ENCODE peak calls at places on chromosomes 2 and 18, in ten cellular contexts. Z, Y, D, I, C, W, F, E, N and T are unnamed samples.

GRCh38 chr2:9110893-9111569 is 95.6 kb upstream of the ASAP2 start:
- DNase-seq in Z (no peak), Y (peak), D (no peak), I (no peak), C (peak), W (no peak), F (no peak), E (peak), N (no peak), T (no peak)

GRCh38 chr2:15744820-15745219 is 153.2 kb downstream of the DDX1 start:
- DNase-seq in Z (no peak), Y (no peak), D (no peak), I (no peak), C (no peak), W (no peak), F (peak), E (no peak), N (no peak), T (no peak)

GRCh38 chr2:137508739-137509384 is 455.4 kb upstream of the HNMT start:
- DNase-seq in Z (no peak), Y (no peak), D (no peak), I (no peak), C (peak), W (no peak), F (no peak), E (no peak), N (peak), T (no peak)

GRCh38 chr2:71646028-71646427 is 192.7 kb downstream of the DYSF start:
- DNase-seq in Z (peak), Y (peak), D (no peak), I (no peak), C (no peak), W (no peak), F (no peak), E (no peak), N (no peak), T (peak)

GRCh38 chr2:147487286-147487979 is 357.4 kb upstream of the ACVR2A start:
- DNase-seq in Z (no peak), Y (no peak), D (no peak), I (no peak), C (no peak), W (no peak), F (no peak), E (no peak), N (no peak), T (no peak)

GRCh38 chr18:10017048-10017447 is 103.2 kb downstream of the VAPA start:
- DNase-seq in Z (no peak), Y (no peak), D (no peak), I (no peak), C (no peak), W (no peak), F (no peak), E (no peak), N (no peak), T (no peak)

GRCh38 chr2:236631361-236632291 is 62.0 kb downstream of the ACKR3 start:
- DNase-seq in Z (no peak), Y (no peak), D (no peak), I (no peak), C (no peak), W (no peak), F (peak), E (no peak), N (no peak), T (no peak)

GRCh38 chr2:134075204-134075603 is 178.7 kb upstream of the MGAT5 start:
- DNase-seq in Z (no peak), Y (no peak), D (no peak), I (no peak), C (no peak), W (no peak), F (no peak), E (no peak), N (no peak), T (no peak)

GRCh38 chr18:34976084-34976483 is 65.1 kb upstream of the MAPRE2 start:
- DNase-seq in Z (no peak), Y (no peak), D (no peak), I (no peak), C (no peak), W (no peak), F (no peak), E (no peak), N (no peak), T (no peak)

GRCh38 chr2:150020937-150021673 is 433.5 kb upstream of the MMADHC start:
- DNase-seq in Z (no peak), Y (no peak), D (no peak), I (no peak), C (no peak), W (no peak), F (no peak), E (no peak), N (no peak), T (no peak)

GRCh38 chr2:144377929-144378328 is 142.0 kb downstream of the ZEB2 start:
- DNase-seq in Z (no peak), Y (no peak), D (no peak), I (no peak), C (no peak), W (no peak), F (no peak), E (no peak), N (no peak), T (no peak)

GRCh38 chr2:10930731-10931516 is 19.2 kb downstream of the KCNF1 start:
- DNase-seq in Z (no peak), Y (no peak), D (no peak), I (no peak), C (no peak), W (no peak), F (no peak), E (no peak), N (no peak), T (no peak)

GRCh38 chr2:162177301-162177700 is 25.3 kb upstream of the GCG start:
- DNase-seq in Z (no peak), Y (no peak), D (no peak), I (no peak), C (no peak), W (no peak), F (no peak), E (no peak), N (no peak), T (no peak)

GRCh38 chr18:35526476-35527120 is 28.8 kb upstream of the INO80C start:
- DNase-seq in Z (no peak), Y (peak), D (no peak), I (peak), C (peak), W (no peak), F (no peak), E (no peak), N (no peak), T (no peak)

GRCh38 chr18:31684279-31685096 is at the start of gene B4GALT6:
- DNase-seq in Z (no peak), Y (no peak), D (peak), I (no peak), C (peak), W (peak), F (no peak), E (peak), N (peak), T (peak)

GRCh38 chr2:191233533-191233932 is 11.7 kb upstream of the MYO1B start:
- DNase-seq in Z (no peak), Y (no peak), D (no peak), I (no peak), C (no peak), W (no peak), F (no peak), E (no peak), N (no peak), T (no peak)

GRCh38 chr2:145715601-145716000 is 1195.7 kb upstream of the ZEB2 start:
- DNase-seq in Z (no peak), Y (no peak), D (no peak), I (no peak), C (no peak), W (no peak), F (no peak), E (no peak), N (no peak), T (no peak)

GRCh38 chr18:35089918-35090550 is 48.8 kb downstream of the MAPRE2 start:
- DNase-seq in Z (no peak), Y (no peak), D (no peak), I (no peak), C (no peak), W (no peak), F (no peak), E (no peak), N (no peak), T (no peak)

GRCh38 chr2:53182609-53183008 is 585.0 kb upstream of the CHAC2 start:
- DNase-seq in Z (no peak), Y (no peak), D (no peak), I (no peak), C (no peak), W (no peak), F (no peak), E (no peak), N (no peak), T (no peak)

GRCh38 chr18:43970656-43971055 is 693.4 kb upstream of the SYT4 start:
- DNase-seq in Z (no peak), Y (no peak), D (no peak), I (no peak), C (peak), W (no peak), F (no peak), E (no peak), N (no peak), T (no peak)

GRCh38 chr18:28178720-28179119 is 1.8 kb upstream of the CDH2 start:
- DNase-seq in Z (no peak), Y (no peak), D (no peak), I (no peak), C (peak), W (no peak), F (no peak), E (no peak), N (no peak), T (no peak)

GRCh38 chr2:96767135-96767871 is 6.6 kb downstream of the CNNM4 start:
- DNase-seq in Z (no peak), Y (no peak), D (no peak), I (no peak), C (no peak), W (no peak), F (no peak), E (no peak), N (no peak), T (no peak)

GRCh38 chr2:71796174-71796592 is 342.8 kb downstream of the DYSF start:
- DNase-seq in Z (peak), Y (peak), D (no peak), I (no peak), C (no peak), W (no peak), F (peak), E (peak), N (no peak), T (no peak)

GRCh38 chr2:200376422-200377142 is 70.1 kb downstream of the SPATS2L start:
- DNase-seq in Z (no peak), Y (peak), D (no peak), I (no peak), C (no peak), W (no peak), F (no peak), E (no peak), N (peak), T (peak)

GRCh38 chr2:203462308-203462707 is 72.8 kb downstream of the RAPH1 start:
- DNase-seq in Z (no peak), Y (no peak), D (no peak), I (no peak), C (no peak), W (no peak), F (no peak), E (no peak), N (no peak), T (no peak)

GRCh38 chr18:26488417-26489009 is 59.8 kb downstream of the KCTD1 start:
- DNase-seq in Z (no peak), Y (peak), D (no peak), I (no peak), C (no peak), W (no peak), F (no peak), E (no peak), N (no peak), T (peak)

GRCh38 chr18:57543560-57543959 is 42.9 kb downstream of the FECH start:
- DNase-seq in Z (no peak), Y (no peak), D (no peak), I (no peak), C (no peak), W (no peak), F (no peak), E (peak), N (no peak), T (no peak)

GRCh38 chr2:20697322-20697934 is 30.5 kb downstream of the GDF7 start:
- DNase-seq in Z (no peak), Y (no peak), D (no peak), I (no peak), C (no peak), W (no peak), F (no peak), E (no peak), N (no peak), T (no peak)

GRCh38 chr18:61893971-61894750 is 1.4 kb upstream of the RNF152 start:
- DNase-seq in Z (no peak), Y (no peak), D (peak), I (peak), C (peak), W (peak), F (peak), E (peak), N (peak), T (peak)

GRCh38 chr2:175872716-175873115 is 129.4 kb downstream of the LNPK start:
- DNase-seq in Z (no peak), Y (no peak), D (no peak), I (no peak), C (no peak), W (no peak), F (no peak), E (no peak), N (no peak), T (no peak)

GRCh38 chr2:218392459-218392858 is 7.2 kb upstream of the CTDSP1 start:
- DNase-seq in Z (no peak), Y (no peak), D (no peak), I (no peak), C (no peak), W (no peak), F (no peak), E (no peak), N (no peak), T (no peak)

GRCh38 chr2:218386505-218387368 is 4.7 kb downstream of the SLC11A1 start:
- DNase-seq in Z (no peak), Y (no peak), D (no peak), I (no peak), C (peak), W (no peak), F (no peak), E (no peak), N (no peak), T (no peak)

GRCh38 chr2:218387369-218388194 is 5.5 kb downstream of the SLC11A1 start:
- DNase-seq in Z (no peak), Y (peak), D (no peak), I (no peak), C (peak), W (peak), F (no peak), E (no peak), N (peak), T (no peak)

GRCh38 chr2:218391202-218391601 is 8.5 kb upstream of the CTDSP1 start:
- DNase-seq in Z (no peak), Y (no peak), D (no peak), I (no peak), C (no peak), W (no peak), F (no peak), E (no peak), N (no peak), T (no peak)

DNA sequence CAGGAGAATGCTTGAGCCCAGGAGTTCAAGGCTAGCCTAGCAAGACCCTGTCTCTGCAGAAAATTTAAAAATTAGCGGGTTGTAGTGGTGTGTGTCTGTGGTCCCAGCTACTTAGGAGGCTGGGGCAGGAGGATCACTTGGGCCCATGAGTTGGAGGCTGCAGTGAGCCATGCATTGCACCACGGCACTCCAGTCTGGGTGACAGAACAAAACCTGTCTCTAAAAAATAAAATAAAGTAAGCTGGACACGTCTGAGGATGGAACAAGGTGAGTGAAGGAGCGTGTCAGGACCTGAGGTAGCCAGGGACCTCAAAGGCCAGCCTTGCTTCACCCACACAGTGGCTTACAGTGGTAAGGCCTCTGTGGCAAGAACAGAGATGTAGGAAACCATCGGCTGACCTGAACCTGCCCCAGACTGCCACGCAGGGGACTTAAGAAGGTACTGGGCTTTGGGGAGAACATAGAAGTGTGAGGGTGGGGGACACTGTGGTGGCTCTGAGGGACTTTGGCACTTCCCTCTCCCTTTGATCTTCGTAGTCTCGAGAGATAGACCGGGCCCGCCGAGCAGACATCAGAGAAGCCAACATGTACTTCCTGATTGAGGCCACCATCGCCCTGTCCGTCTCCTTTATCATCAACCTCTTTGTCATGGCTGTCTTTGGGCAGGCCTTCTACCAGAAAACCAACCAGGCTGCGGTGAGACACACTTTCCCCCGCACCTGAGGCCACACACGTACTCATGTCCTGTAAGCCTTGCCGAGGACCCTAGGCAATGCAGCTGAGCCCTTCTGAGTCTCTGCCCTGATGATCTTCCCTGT is 7.5 kb downstream of the SLC11A1 start:
- DNase-seq in Z (no peak), Y (peak), D (no peak), I (no peak), C (no peak), W (no peak), F (no peak), E (no peak), N (no peak), T (no peak)
- TF ChIP-seq CTCF in Z (no peak), Y (no peak), D (no peak), I (no peak), C (no peak), W (no peak), F (no peak), E (no peak), N (no peak), T (no peak)

GRCh38 chr2:13052547-13052946 is 335.8 kb downstream of the TRIB2 start:
- DNase-seq in Z (no peak), Y (no peak), D (no peak), I (no peak), C (no peak), W (no peak), F (no peak), E (no peak), N (no peak), T (no peak)
- TF ChIP-seq CTCF in Z (no peak), Y (no peak), D (no peak), I (no peak), C (no peak), W (no peak), F (no peak), E (no peak), N (no peak), T (no peak)

GRCh38 chr2:224058048-224058775 is 19.1 kb upstream of the SERPINE2 start:
- DNase-seq in Z (no peak), Y (no peak), D (no peak), I (no peak), C (peak), W (no peak), F (no peak), E (no peak), N (no peak), T (no peak)
- TF ChIP-seq CTCF in Z (no peak), Y (peak), D (no peak), I (no peak), C (peak), W (no peak), F (no peak), E (no peak), N (no peak), T (no peak)

GRCh38 chr2:202154613-202155281 is 81.7 kb downstream of the KIAA2012 start:
- DNase-seq in Z (no peak), Y (no peak), D (no peak), I (no peak), C (no peak), W (no peak), F (no peak), E (no peak), N (no peak), T (no peak)

GRCh38 chr2:202157211-202157985 is 81.0 kb downstream of the SUMO1 start:
- DNase-seq in Z (no peak), Y (no peak), D (no peak), I (no peak), C (no peak), W (no peak), F (no peak), E (no peak), N (no peak), T (no peak)

GRCh38 chr2:202161106-202161836 is 77.1 kb downstream of the SUMO1 start:
- DNase-seq in Z (no peak), Y (no peak), D (no peak), I (no peak), C (no peak), W (no peak), F (no peak), E (no peak), N (no peak), T (no peak)

GRCh38 chr2:202164409-202164808 is 74.0 kb downstream of the SUMO1 start:
- DNase-seq in Z (no peak), Y (no peak), D (no peak), I (no peak), C (no peak), W (no peak), F (no peak), E (no peak), N (no peak), T (no peak)

DNA sequence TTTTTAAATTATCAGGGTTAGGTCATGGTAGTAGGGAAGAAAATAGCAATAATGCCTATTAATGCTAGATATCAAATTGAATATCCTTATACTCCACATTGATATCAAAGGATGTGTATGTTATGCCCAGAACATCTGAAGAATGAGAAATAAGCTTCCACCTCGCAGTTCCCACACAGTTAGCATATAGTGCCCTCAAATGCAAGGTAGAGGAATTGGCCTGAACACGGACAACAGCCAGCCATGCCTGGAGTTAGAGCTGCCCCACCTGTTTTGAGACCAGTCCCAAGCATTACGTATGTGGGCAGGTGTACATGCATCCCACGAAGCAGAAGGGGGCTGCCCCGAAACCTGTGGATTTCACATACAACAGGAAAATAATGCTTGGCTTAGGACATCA is 79.6 kb downstream of the SUMO1 start:
- DNase-seq in Z (no peak), Y (no peak), D (no peak), I (no peak), C (no peak), W (no peak), F (no peak), E (no peak), N (no peak), T (peak)
- TF ChIP-seq CTCF in Z (peak), Y (no peak), D (no peak), I (no peak), C (peak), W (peak), F (no peak), E (no peak), N (no peak), T (peak)

DNA sequence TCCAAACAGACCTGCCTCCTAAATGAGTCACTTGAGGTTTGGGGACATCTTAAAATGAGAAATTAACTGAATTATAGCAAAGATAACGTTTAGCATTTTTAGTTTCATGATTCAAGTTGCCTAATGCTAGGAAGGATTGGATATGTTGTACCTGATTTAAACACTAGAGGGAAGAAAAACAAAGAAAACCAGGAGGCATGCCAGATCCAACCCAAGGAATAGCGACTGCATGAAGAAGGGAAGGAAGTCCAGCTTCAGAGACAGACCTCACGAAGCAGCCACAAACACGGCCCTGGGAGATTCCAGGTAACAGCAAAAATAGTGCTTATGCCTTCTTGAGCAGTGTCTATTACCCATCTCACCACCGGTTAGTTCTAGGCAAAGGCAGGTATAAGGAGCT is 499.9 kb upstream of the SPHKAP start:
- DNase-seq in Z (no peak), Y (no peak), D (no peak), I (no peak), C (peak), W (no peak), F (no peak), E (no peak), N (no peak), T (no peak)
- TF ChIP-seq CTCF in Z (peak), Y (peak), D (peak), I (peak), C (peak), W (peak), F (no peak), E (peak), N (peak), T (peak)

GRCh38 chr2:227127236-227127635 is 36.8 kb downstream of the COL4A4 start:
- DNase-seq in Z (no peak), Y (no peak), D (no peak), I (no peak), C (no peak), W (no peak), F (no peak), E (no peak), N (no peak), T (no peak)

GRCh38 chr2:227130636-227131035 is 33.4 kb downstream of the COL4A4 start:
- DNase-seq in Z (no peak), Y (no peak), D (no peak), I (no peak), C (no peak), W (no peak), F (no peak), E (no peak), N (no peak), T (no peak)

GRCh38 chr2:227123697-227124096 is 40.3 kb downstream of the COL4A4 start:
- DNase-seq in Z (no peak), Y (no peak), D (no peak), I (no peak), C (no peak), W (no peak), F (no peak), E (no peak), N (no peak), T (no peak)

GRCh38 chr2:227125506-227125905 is 38.5 kb downstream of the COL4A4 start:
- DNase-seq in Z (no peak), Y (no peak), D (peak), I (no peak), C (peak), W (no peak), F (no peak), E (peak), N (no peak), T (no peak)
- TF ChIP-seq CTCF in Z (peak), Y (no peak), D (peak), I (no peak), C (peak), W (no peak), F (no peak), E (no peak), N (no peak), T (no peak)